ENCODE peak calls at places on chromosomes 1 and 21, in five cellular contexts. A is AG09319, G is foreskin fibroblast, Q is heart right ventricle, C is suprapubic skin. M is an unnamed sample.

GRCh38 chr1:218943371-218943770 is 230.3 kb upstream of the LYPLAL1 start:
- DNase-seq in G (no peak), C (no peak), A (no peak), Q (no peak), M (no peak)

GRCh38 chr1:232868793-232869491 is 63.7 kb downstream of the MAP10 start:
- DNase-seq in A (peak), C (no peak), Q (no peak), G (peak), M (peak)

GRCh38 chr1:111399792-111400610 is 27.5 kb downstream of the OVGP1 start:
- DNase-seq in C (no peak), A (peak), G (peak), Q (peak), M (peak)

GRCh38 chr21:17539323-17539722 is 26.5 kb downstream of the CXADR start:
- DNase-seq in Q (no peak), G (no peak), C (no peak), A (no peak), M (no peak)

GRCh38 chr1:233491953-233492627 is 121.8 kb upstream of the KCNK1 start:
- DNase-seq in G (no peak), C (no peak), Q (no peak), A (no peak), M (no peak)

GRCh38 chr1:119808491-119808890 is 2.8 kb downstream of the REG4 start:
- DNase-seq in A (no peak), G (peak), Q (no peak), C (no peak), M (no peak)

GRCh38 chr1:51313268-51313852 is 17.0 kb downstream of the TTC39A start:
- DNase-seq in G (no peak), A (no peak), Q (no peak), C (no peak), M (no peak)

GRCh38 chr1:104574619-104575018 is 824.9 kb downstream of the AMY1C start:
- DNase-seq in Q (no peak), G (no peak), C (no peak), A (no peak), M (no peak)

GRCh38 chr21:15735409-15735808 is 5.6 kb downstream of the USP25 start:
- DNase-seq in A (no peak), Q (no peak), C (no peak), G (no peak), M (no peak)

GRCh38 chr1:66012076-66012769 is 219.5 kb downstream of the PDE4B start:
- DNase-seq in Q (no peak), C (no peak), G (no peak), A (no peak), M (no peak)

GRCh38 chr1:22285545-22286396 is 142.9 kb upstream of the WNT4 start:
- DNase-seq in C (peak), G (no peak), Q (no peak), A (no peak), M (no peak)

GRCh38 chr1:79193211-79194079 is 186.9 kb upstream of the ADGRL4 start:
- DNase-seq in Q (peak), C (no peak), A (no peak), G (peak), M (no peak)

GRCh38 chr1:158396646-158397045 is 2.6 kb downstream of the OR10T2 start:
- DNase-seq in C (no peak), Q (no peak), A (no peak), G (no peak), M (no peak)

GRCh38 chr1:101366513-101367215 is 129.8 kb downstream of the S1PR1 start:
- DNase-seq in G (peak), Q (no peak), C (no peak), A (no peak), M (no peak)

GRCh38 chr1:115404936-115405335 is 66.9 kb upstream of the NGF start:
- DNase-seq in G (no peak), C (no peak), A (no peak), Q (no peak), M (no peak)

GRCh38 chr1:223706077-223706988 is 6.0 kb upstream of the CAPN2 start:
- DNase-seq in G (peak), A (peak), Q (no peak), C (no peak), M (peak)

GRCh38 chr21:46078322-46078981 is 19.5 kb upstream of the COL6A2 start:
- DNase-seq in A (no peak), C (peak), Q (no peak), G (peak), M (no peak)

GRCh38 chr21:46092811-46093667 is 4.9 kb upstream of the COL6A2 start:
- DNase-seq in Q (no peak), C (no peak), A (no peak), G (no peak), M (no peak)

GRCh38 chr21:35211767-35212166 is 162.7 kb upstream of the RUNX1 start:
- DNase-seq in C (no peak), A (no peak), Q (no peak), G (peak), M (no peak)

GRCh38 chr1:220962031-220962751 is 82.9 kb downstream of the HLX start:
- DNase-seq in G (peak), Q (no peak), A (peak), C (no peak), M (peak)

GRCh38 chr1:15804060-15804459 is 3.4 kb downstream of the UQCRHL start:
- DNase-seq in C (no peak), G (no peak), A (no peak), Q (no peak), M (no peak)

GRCh38 chr21:42975886-42976608 is 1.7 kb downstream of the PKNOX1 start:
- DNase-seq in A (no peak), Q (no peak), G (no peak), C (no peak), M (no peak)

GRCh38 chr1:22556391-22557104 is 6.7 kb upstream of the EPHA8 start:
- DNase-seq in A (no peak), Q (no peak), C (no peak), G (no peak), M (no peak)

GRCh38 chr1:239952348-239953307 is 139.1 kb upstream of the FMN2 start:
- DNase-seq in A (no peak), Q (no peak), C (no peak), G (no peak), M (no peak)

GRCh38 chr1:17209446-17209845 is 4.5 kb downstream of the PADI1 start:
- DNase-seq in C (no peak), Q (no peak), A (no peak), G (no peak), M (no peak)

GRCh38 chr1:40076895-40077312 is 20.1 kb downstream of the PPT1 start:
- DNase-seq in C (no peak), G (peak), A (peak), Q (no peak), M (no peak)

GRCh38 chr1:53344921-53345838 is 17.3 kb upstream of the LRP8 start:
- DNase-seq in A (no peak), Q (no peak), C (no peak), G (no peak), M (no peak)

GRCh38 chr1:183863852-183864251 is 58.9 kb downstream of the RGL1 start:
- DNase-seq in Q (no peak), C (no peak), A (no peak), G (no peak), M (no peak)

GRCh38 chr1:211420845-211421454 is 71.0 kb downstream of the RD3 start:
- DNase-seq in A (no peak), C (no peak), G (peak), Q (no peak), M (no peak)

GRCh38 chr21:43603641-43604504 is 55.4 kb downstream of the HSF2BP start:
- DNase-seq in Q (no peak), G (peak), C (no peak), A (no peak), M (no peak)

GRCh38 chr1:53048345-53048737 is 13.7 kb upstream of the PODN start:
- DNase-seq in C (no peak), A (no peak), Q (no peak), G (no peak), M (no peak)

GRCh38 chr1:43539726-43540434 is 9.2 kb downstream of the PTPRF start:
- DNase-seq in Q (no peak), G (no peak), A (no peak), C (no peak), M (no peak)

GRCh38 chr1:19799233-19799876 is 361 bp downstream of the TMCO4 start:
- DNase-seq in Q (peak), G (peak), C (no peak), A (peak), M (no peak)

GRCh38 chr1:24379733-24380315 is 33.8 kb downstream of the STPG1 start:
- DNase-seq in G (peak), A (no peak), C (no peak), Q (no peak), M (no peak)

GRCh38 chr1:54378884-54379445 is 27.2 kb downstream of the SSBP3 start:
- DNase-seq in G (no peak), C (no peak), A (no peak), Q (no peak), M (no peak)

GRCh38 chr1:66850989-66851388 is 49.9 kb upstream of the INSL5 start:
- DNase-seq in G (no peak), Q (no peak), C (no peak), A (no peak), M (no peak)

GRCh38 chr1:8765253-8765652 is 52.2 kb downstream of the RERE start:
- DNase-seq in G (no peak), A (no peak), C (no peak), Q (no peak), M (no peak)

GRCh38 chr1:8767006-8767405 is 50.4 kb downstream of the RERE start:
- DNase-seq in C (no peak), G (no peak), Q (no peak), A (no peak), M (no peak)

GRCh38 chr1:8764301-8764937 is 53.0 kb downstream of the RERE start:
- DNase-seq in G (no peak), Q (no peak), A (no peak), C (no peak), M (no peak)

GRCh38 chr1:8763888-8764287 is 53.6 kb downstream of the RERE start:
- DNase-seq in A (no peak), C (no peak), Q (peak), G (no peak), M (no peak)
- TF ChIP-seq CTCF in A (no peak), C (no peak), Q (no peak), G (no peak), M (no peak)

DNA sequence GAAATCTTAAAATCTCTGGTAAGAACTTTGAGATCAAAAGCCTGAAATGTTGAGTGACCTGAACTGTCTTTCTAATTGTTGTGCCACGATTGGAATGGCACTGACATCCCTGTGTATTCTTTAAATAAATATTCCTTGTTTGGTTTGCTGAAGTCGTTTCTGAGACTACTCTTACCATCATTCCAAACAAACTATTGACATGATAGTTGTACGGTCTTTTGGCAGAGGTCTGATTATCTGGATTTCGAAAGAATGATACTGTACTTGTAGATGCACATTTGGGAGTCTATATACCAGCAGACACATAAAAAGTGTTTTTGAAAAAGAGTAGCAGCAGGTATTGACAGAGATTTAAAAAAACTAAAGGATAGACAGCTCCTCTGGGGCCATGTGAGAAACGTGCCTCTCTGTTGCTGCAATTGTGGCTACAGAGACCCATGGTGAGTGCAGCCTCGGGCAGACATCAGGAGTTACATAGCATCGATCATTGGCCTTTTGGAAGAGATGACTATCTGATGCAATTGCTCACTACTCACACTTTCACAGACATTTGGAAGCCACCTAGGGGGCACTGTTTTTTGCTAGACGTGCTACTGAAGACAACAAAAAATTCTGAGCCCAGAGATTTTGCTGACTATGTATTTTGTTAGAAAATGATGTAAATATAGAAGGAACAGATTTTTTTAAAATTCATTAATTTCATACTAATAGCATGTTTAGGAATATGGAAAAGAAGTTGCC is 464.5 kb downstream of the KCNT2 start:
- DNase-seq in G (no peak), A (no peak), Q (no peak), C (no peak), M (no peak)
- TF ChIP-seq CTCF in G (no peak), A (no peak), Q (no peak), C (no peak), M (no peak)

GRCh38 chr1:7209340-7209739 is 424.1 kb downstream of the CAMTA1 start:
- DNase-seq in Q (no peak), C (no peak), G (no peak), A (no peak), M (no peak)

GRCh38 chr1:7208647-7209180 is 423.5 kb downstream of the CAMTA1 start:
- DNase-seq in A (no peak), G (no peak), Q (no peak), C (no peak), M (no peak)

GRCh38 chr1:7207875-7208646 is 422.8 kb downstream of the CAMTA1 start:
- DNase-seq in C (no peak), A (no peak), Q (peak), G (peak), M (peak)
- TF ChIP-seq CTCF in C (peak), A (peak), Q (peak), G (peak), M (peak)

GRCh38 chr1:191831572-191831971 is 326.7 kb upstream of the RGS18 start:
- DNase-seq in A (no peak), C (no peak), G (no peak), Q (no peak), M (no peak)
- TF ChIP-seq CTCF in A (no peak), C (no peak), G (no peak), Q (no peak), M (no peak)

DNA sequence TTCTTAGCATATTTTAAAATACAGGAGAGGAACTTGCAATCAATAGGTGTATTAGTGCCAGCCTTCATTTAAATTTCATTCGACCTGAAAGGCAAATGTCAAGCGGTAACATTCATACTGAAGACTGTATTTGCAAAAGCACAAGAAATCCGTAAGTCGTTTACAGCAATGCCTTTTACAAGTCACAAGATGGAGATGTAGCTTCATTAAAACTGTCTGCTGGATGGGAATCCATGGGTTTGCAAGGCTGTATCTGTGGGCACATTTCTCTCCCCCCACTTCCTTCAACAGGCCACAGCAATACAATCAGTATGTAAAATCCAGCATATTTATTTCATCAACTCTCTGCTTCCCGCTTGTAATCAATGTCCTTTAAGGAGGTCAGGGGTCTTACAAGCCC is 147.1 kb downstream of the SLC45A1 start:
- DNase-seq in C (no peak), A (no peak), Q (no peak), G (peak), M (no peak)
- TF ChIP-seq CTCF in C (no peak), A (peak), Q (no peak), G (no peak), M (no peak)

GRCh38 chr1:45824607-45825006 is 21.2 kb downstream of the MAST2 start:
- DNase-seq in G (no peak), A (no peak), Q (no peak), C (no peak), M (no peak)
- TF ChIP-seq CTCF in G (no peak), A (no peak), Q (no peak), C (no peak), M (no peak)

GRCh38 chr21:44619886-44620285 is 7.0 kb upstream of the KRTAP10-9 start:
- DNase-seq in A (no peak), C (no peak), G (no peak), Q (no peak), M (no peak)

GRCh38 chr21:44616591-44616926 is 4.7 kb downstream of the KRTAP10-8 start:
- DNase-seq in G (no peak), C (no peak), A (no peak), Q (no peak), M (no peak)

GRCh38 chr21:44617071-44617501 is 5.2 kb downstream of the KRTAP10-8 start:
- DNase-seq in C (no peak), Q (no peak), G (no peak), A (no peak), M (no peak)

GRCh38 chr21:44618909-44619308 is 7.0 kb downstream of the KRTAP10-8 start:
- DNase-seq in Q (no peak), C (no peak), G (no peak), A (no peak), M (no peak)

DNA sequence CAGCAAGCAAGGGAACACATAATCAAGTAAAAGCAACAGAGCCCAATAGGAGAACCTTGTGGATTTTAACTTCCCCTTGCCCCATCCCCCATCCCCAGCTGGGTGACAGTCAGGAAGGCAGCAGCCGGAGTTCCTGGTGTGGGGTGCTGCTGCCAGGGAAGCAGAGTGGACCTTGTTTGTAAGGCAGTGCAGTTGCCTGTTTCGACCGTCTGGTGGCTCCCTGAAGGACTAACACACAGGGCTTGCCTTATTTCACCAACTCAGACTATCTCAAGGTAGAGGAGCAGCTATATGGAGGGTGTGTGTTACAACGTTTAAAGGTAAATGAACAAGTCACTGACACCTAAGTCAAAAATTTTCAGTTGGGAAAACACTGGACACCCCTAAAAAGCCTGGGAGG is 6.6 kb downstream of the KRTAP10-8 start:
- DNase-seq in C (no peak), Q (peak), A (no peak), G (no peak), M (no peak)
- TF ChIP-seq CTCF in C (no peak), Q (peak), A (no peak), G (peak), M (no peak)

DNA sequence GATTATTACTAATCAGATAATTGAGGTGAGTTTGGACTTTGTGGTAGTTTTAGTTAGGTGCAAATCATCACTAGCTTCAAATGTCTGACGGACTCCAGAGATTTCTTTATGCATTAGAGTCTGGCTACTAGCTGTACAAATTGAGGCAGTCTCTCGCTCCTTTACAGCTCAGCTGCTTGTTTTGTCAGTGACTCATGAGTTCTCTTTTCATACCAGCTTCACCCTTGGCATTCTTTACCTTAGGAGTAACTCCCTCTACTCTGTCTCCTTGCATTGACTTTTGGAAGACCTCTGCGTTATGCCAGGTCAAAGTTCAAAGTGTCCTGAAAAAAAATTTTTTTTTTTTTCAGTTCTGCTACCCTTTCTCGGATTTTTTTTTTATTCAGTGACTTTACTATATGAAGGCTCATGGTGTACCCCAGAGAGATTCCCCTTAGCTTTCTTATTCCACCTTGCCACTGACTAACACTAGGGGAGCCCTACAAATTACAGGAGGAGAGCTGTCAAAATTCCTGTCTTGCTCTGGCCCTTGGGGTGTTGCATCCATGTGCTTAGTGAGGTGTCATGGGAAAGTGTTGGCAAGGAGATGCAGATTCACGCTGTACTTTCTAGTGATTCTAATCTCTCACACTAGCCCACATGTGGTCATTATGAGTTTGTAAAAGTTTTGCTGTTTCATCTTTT is 576.6 kb downstream of the ADGRL2 start:
- DNase-seq in Q (no peak), A (no peak), C (no peak), G (no peak), M (peak)
- TF ChIP-seq CTCF in Q (no peak), A (no peak), C (no peak), G (no peak), M (peak)

GRCh38 chr21:34073032-34073748 is at the start of the genes MRPS6 and SLC5A3:
- DNase-seq in A (peak), G (peak), C (peak), Q (peak), M (peak)
- TF ChIP-seq CTCF in A (no peak), G (no peak), C (no peak), Q (no peak), M (no peak)

GRCh38 chr1:32351859-32352745 is 10.2 kb downstream of the FAM229A start:
- DNase-seq in Q (peak), G (no peak), A (no peak), C (no peak), M (no peak)
- TF ChIP-seq CTCF in Q (no peak), G (no peak), A (peak), C (no peak), M (no peak)